ENCODE peak calls at places on chromosomes 16 and 17, in seven cellular contexts. One of them, this sample, is unnamed.

GRCh38 chr16:84959784-84960417 is 51.4 kb downstream of the ZDHHC7 start:
- DNase-seq in HCT116: no peak
- DNase-seq in NCI-H2171: no peak
- DNase-seq in PC-3: no peak
- DNase-seq in globus pallidus: no peak
- DNase-seq in head of caudate nucleus: no peak
- DNase-seq in NT2/D1: no peak
- DNase-seq in this sample: no peak

GRCh38 chr16:7964717-7965116 is 625.6 kb downstream of the TMEM114 start:
- DNase-seq in HCT116: no peak
- DNase-seq in NCI-H2171: no peak
- DNase-seq in PC-3: no peak
- DNase-seq in globus pallidus: no peak
- DNase-seq in head of caudate nucleus: no peak
- DNase-seq in NT2/D1: no peak
- DNase-seq in this sample: no peak

GRCh38 chr17:57115916-57116315 is 30.9 kb downstream of the AKAP1 start:
- DNase-seq in HCT116: no peak
- DNase-seq in NCI-H2171: no peak
- DNase-seq in PC-3: no peak
- DNase-seq in globus pallidus: no peak
- DNase-seq in head of caudate nucleus: no peak
- DNase-seq in NT2/D1: no peak
- DNase-seq in this sample: no peak

GRCh38 chr17:3959295-3959899 is 4.8 kb downstream of the ATP2A3 start:
- DNase-seq in HCT116: no peak
- DNase-seq in NCI-H2171: no peak
- DNase-seq in PC-3: peak; percentile 82
- DNase-seq in globus pallidus: no peak
- DNase-seq in head of caudate nucleus: no peak
- DNase-seq in NT2/D1: no peak
- DNase-seq in this sample: no peak

GRCh38 chr17:44223574-44224046 is 4.1 kb upstream of the UBTF start:
- DNase-seq in HCT116: no peak
- DNase-seq in NCI-H2171: no peak
- DNase-seq in PC-3: peak; percentile 99
- DNase-seq in globus pallidus: no peak
- DNase-seq in head of caudate nucleus: peak; percentile 31
- DNase-seq in NT2/D1: no peak
- DNase-seq in this sample: no peak

GRCh38 chr16:9657659-9658058 is 524.6 kb downstream of the GRIN2A start:
- DNase-seq in HCT116: no peak
- DNase-seq in NCI-H2171: no peak
- DNase-seq in PC-3: no peak
- DNase-seq in globus pallidus: no peak
- DNase-seq in head of caudate nucleus: no peak
- DNase-seq in NT2/D1: no peak
- DNase-seq in this sample: no peak

GRCh38 chr16:52383071-52383470 is 163.9 kb downstream of the TOX3 start:
- DNase-seq in HCT116: no peak
- DNase-seq in NCI-H2171: no peak
- DNase-seq in PC-3: no peak
- DNase-seq in globus pallidus: no peak
- DNase-seq in head of caudate nucleus: no peak
- DNase-seq in NT2/D1: no peak
- DNase-seq in this sample: no peak

GRCh38 chr16:48914070-48914469 is 304.1 kb upstream of the N4BP1 start:
- DNase-seq in HCT116: no peak
- DNase-seq in NCI-H2171: no peak
- DNase-seq in PC-3: no peak
- DNase-seq in globus pallidus: no peak
- DNase-seq in head of caudate nucleus: no peak
- DNase-seq in NT2/D1: no peak
- DNase-seq in this sample: no peak

GRCh38 chr16:4404247-4404966 is 12.0 kb downstream of the CORO7 start:
- DNase-seq in HCT116: no peak
- DNase-seq in NCI-H2171: no peak
- DNase-seq in PC-3: peak; percentile 37
- DNase-seq in globus pallidus: no peak
- DNase-seq in head of caudate nucleus: peak; percentile 75
- DNase-seq in NT2/D1: peak; percentile 70
- DNase-seq in this sample: no peak

GRCh38 chr17:69908599-69909368 is 166.2 kb upstream of the KCNJ16 start:
- DNase-seq in HCT116: no peak
- DNase-seq in NCI-H2171: no peak
- DNase-seq in PC-3: no peak
- DNase-seq in globus pallidus: no peak
- DNase-seq in head of caudate nucleus: no peak
- DNase-seq in NT2/D1: no peak
- DNase-seq in this sample: no peak

GRCh38 chr16:20937736-20938135 is 37.2 kb downstream of the LYRM1 start:
- DNase-seq in HCT116: no peak
- DNase-seq in NCI-H2171: no peak
- DNase-seq in PC-3: peak; percentile 29
- DNase-seq in globus pallidus: no peak
- DNase-seq in head of caudate nucleus: no peak
- DNase-seq in NT2/D1: no peak
- DNase-seq in this sample: no peak

GRCh38 chr17:76529224-76529642 is 8.3 kb downstream of the CYGB start:
- DNase-seq in HCT116: no peak
- DNase-seq in NCI-H2171: no peak
- DNase-seq in PC-3: peak; percentile 70
- DNase-seq in globus pallidus: peak; percentile 70
- DNase-seq in head of caudate nucleus: peak; percentile 68
- DNase-seq in NT2/D1: no peak
- DNase-seq in this sample: peak; percentile 53

GRCh38 chr16:89375021-89375420 is 115.3 kb downstream of the ANKRD11 start:
- DNase-seq in HCT116: no peak
- DNase-seq in NCI-H2171: peak; percentile 53
- DNase-seq in PC-3: peak; percentile 34
- DNase-seq in globus pallidus: no peak
- DNase-seq in head of caudate nucleus: no peak
- DNase-seq in NT2/D1: no peak
- DNase-seq in this sample: no peak

GRCh38 chr16:11251525-11252481 is 4.2 kb downstream of the SOCS1 start:
- DNase-seq in HCT116: no peak
- DNase-seq in NCI-H2171: no peak
- DNase-seq in PC-3: no peak
- DNase-seq in globus pallidus: no peak
- DNase-seq in head of caudate nucleus: no peak
- DNase-seq in NT2/D1: no peak
- DNase-seq in this sample: no peak

GRCh38 chr17:81999587-81999974 is 22.2 kb downstream of the ASPSCR1 start:
- DNase-seq in HCT116: no peak
- DNase-seq in NCI-H2171: no peak
- DNase-seq in PC-3: no peak
- DNase-seq in globus pallidus: no peak
- DNase-seq in head of caudate nucleus: no peak
- DNase-seq in NT2/D1: no peak
- DNase-seq in this sample: no peak

GRCh38 chr17:35254107-35254802 is 11.4 kb downstream of the SLFN5 start:
- DNase-seq in HCT116: peak; percentile 42
- DNase-seq in NCI-H2171: no peak
- DNase-seq in PC-3: peak; percentile 92
- DNase-seq in globus pallidus: no peak
- DNase-seq in head of caudate nucleus: peak; percentile 16
- DNase-seq in NT2/D1: no peak
- DNase-seq in this sample: peak; percentile 45

GRCh38 chr16:11150190-11150589 is 105.8 kb downstream of the SOCS1 start:
- DNase-seq in HCT116: no peak
- DNase-seq in NCI-H2171: no peak
- DNase-seq in PC-3: no peak
- DNase-seq in globus pallidus: no peak
- DNase-seq in head of caudate nucleus: no peak
- DNase-seq in NT2/D1: no peak
- DNase-seq in this sample: no peak

GRCh38 chr17:47707056-47707791 is 13.3 kb downstream of the TBKBP1 start:
- DNase-seq in HCT116: no peak
- DNase-seq in NCI-H2171: no peak
- DNase-seq in PC-3: no peak
- DNase-seq in globus pallidus: peak; percentile 84
- DNase-seq in head of caudate nucleus: peak; percentile 71
- DNase-seq in NT2/D1: no peak
- DNase-seq in this sample: peak; percentile 95

GRCh38 chr16:67719778-67720144 is 645 bp upstream of the GFOD2 start:
- DNase-seq in HCT116: no peak
- DNase-seq in NCI-H2171: no peak
- DNase-seq in PC-3: no peak
- DNase-seq in globus pallidus: peak; percentile 68
- DNase-seq in head of caudate nucleus: peak; percentile 71
- DNase-seq in NT2/D1: no peak
- DNase-seq in this sample: peak; percentile 48

GRCh38 chr16:11985250-11985649 is 8.7 kb downstream of the SNX29 start:
- DNase-seq in HCT116: no peak
- DNase-seq in NCI-H2171: no peak
- DNase-seq in PC-3: no peak
- DNase-seq in globus pallidus: no peak
- DNase-seq in head of caudate nucleus: no peak
- DNase-seq in NT2/D1: no peak
- DNase-seq in this sample: no peak

GRCh38 chr17:41792835-41793748 is 6.6 kb upstream of the JUP start:
- DNase-seq in HCT116: peak; percentile 79
- DNase-seq in NCI-H2171: no peak
- DNase-seq in PC-3: peak; percentile 86
- DNase-seq in globus pallidus: no peak
- DNase-seq in head of caudate nucleus: no peak
- DNase-seq in NT2/D1: no peak
- DNase-seq in this sample: peak; percentile 28

GRCh38 chr16:1486551-1487390 is 2.0 kb downstream of the PTX4 start:
- DNase-seq in HCT116: no peak
- DNase-seq in NCI-H2171: no peak
- DNase-seq in PC-3: no peak
- DNase-seq in globus pallidus: no peak
- DNase-seq in head of caudate nucleus: no peak
- DNase-seq in NT2/D1: no peak
- DNase-seq in this sample: no peak

GRCh38 chr16:81843243-81843582 is 64.1 kb downstream of the PLCG2 start:
- DNase-seq in HCT116: peak; percentile 7
- DNase-seq in NCI-H2171: no peak
- DNase-seq in PC-3: no peak
- DNase-seq in globus pallidus: no peak
- DNase-seq in head of caudate nucleus: no peak
- DNase-seq in NT2/D1: no peak
- DNase-seq in this sample: no peak

GRCh38 chr17:17098426-17099035 is 56.3 kb downstream of the MPRIP start:
- DNase-seq in HCT116: no peak
- DNase-seq in NCI-H2171: no peak
- DNase-seq in PC-3: no peak
- DNase-seq in globus pallidus: no peak
- DNase-seq in head of caudate nucleus: no peak
- DNase-seq in NT2/D1: no peak
- DNase-seq in this sample: no peak

GRCh38 chr17:48612854-48613691 is 2.0 kb downstream of the HOXB8 start:
- DNase-seq in HCT116: no peak
- DNase-seq in NCI-H2171: no peak
- DNase-seq in PC-3: no peak
- DNase-seq in globus pallidus: no peak
- DNase-seq in head of caudate nucleus: peak; percentile 4
- DNase-seq in NT2/D1: no peak
- DNase-seq in this sample: no peak

GRCh38 chr17:58328195-58329034 is at the start of gene TSPOAP1:
- DNase-seq in HCT116: no peak
- DNase-seq in NCI-H2171: no peak
- DNase-seq in PC-3: no peak
- DNase-seq in globus pallidus: no peak
- DNase-seq in head of caudate nucleus: peak; percentile 76
- DNase-seq in NT2/D1: no peak
- DNase-seq in this sample: no peak

GRCh38 chr17:50914510-50914849 is 48.3 kb upstream of the TOB1 start:
- DNase-seq in HCT116: no peak
- DNase-seq in NCI-H2171: no peak
- DNase-seq in PC-3: no peak
- DNase-seq in globus pallidus: no peak
- DNase-seq in head of caudate nucleus: no peak
- DNase-seq in NT2/D1: no peak
- DNase-seq in this sample: no peak

GRCh38 chr17:73639322-73639721 is 4.9 kb downstream of the SDK2 start:
- DNase-seq in HCT116: no peak
- DNase-seq in NCI-H2171: no peak
- DNase-seq in PC-3: no peak
- DNase-seq in globus pallidus: no peak
- DNase-seq in head of caudate nucleus: no peak
- DNase-seq in NT2/D1: no peak
- DNase-seq in this sample: no peak

GRCh38 chr17:73625975-73626706 is 18.1 kb downstream of the SDK2 start:
- DNase-seq in HCT116: no peak
- DNase-seq in NCI-H2171: no peak
- DNase-seq in PC-3: no peak
- DNase-seq in globus pallidus: peak; percentile 38
- DNase-seq in head of caudate nucleus: peak; percentile 41
- DNase-seq in NT2/D1: no peak
- DNase-seq in this sample: no peak

GRCh38 chr17:62718420-62718819 is 89.7 kb downstream of the MARCHF10 start:
- DNase-seq in HCT116: no peak
- DNase-seq in NCI-H2171: no peak
- DNase-seq in PC-3: peak; percentile 23
- DNase-seq in globus pallidus: no peak
- DNase-seq in head of caudate nucleus: no peak
- DNase-seq in NT2/D1: no peak
- DNase-seq in this sample: no peak

GRCh38 chr17:22266231-22266630 is 573.9 kb downstream of the KCNJ18 start:
- DNase-seq in HCT116: no peak
- DNase-seq in NCI-H2171: peak; percentile 71
- DNase-seq in PC-3: no peak
- DNase-seq in globus pallidus: no peak
- DNase-seq in head of caudate nucleus: no peak
- DNase-seq in NT2/D1: no peak
- DNase-seq in this sample: no peak

GRCh38 chr17:78355045-78355641 is 4.7 kb downstream of the SOCS3 start:
- DNase-seq in HCT116: no peak
- DNase-seq in NCI-H2171: no peak
- DNase-seq in PC-3: no peak
- DNase-seq in globus pallidus: no peak
- DNase-seq in head of caudate nucleus: no peak
- DNase-seq in NT2/D1: no peak
- DNase-seq in this sample: no peak

GRCh38 chr17:8360260-8360659 is 16.2 kb downstream of the KRABD2 start:
- DNase-seq in HCT116: no peak
- DNase-seq in NCI-H2171: no peak
- DNase-seq in PC-3: no peak
- DNase-seq in globus pallidus: no peak
- DNase-seq in head of caudate nucleus: no peak
- DNase-seq in NT2/D1: no peak
- DNase-seq in this sample: no peak

GRCh38 chr17:3600529-3601205 is 8.5 kb downstream of the TRPV1 start:
- DNase-seq in HCT116: no peak
- DNase-seq in NCI-H2171: no peak
- DNase-seq in PC-3: no peak
- DNase-seq in globus pallidus: no peak
- DNase-seq in head of caudate nucleus: no peak
- DNase-seq in NT2/D1: no peak
- DNase-seq in this sample: no peak

GRCh38 chr16:24482681-24483202 is 56.6 kb upstream of the RBBP6 start:
- DNase-seq in HCT116: no peak
- DNase-seq in NCI-H2171: no peak
- DNase-seq in PC-3: no peak
- DNase-seq in globus pallidus: no peak
- DNase-seq in head of caudate nucleus: no peak
- DNase-seq in NT2/D1: peak; percentile 79
- DNase-seq in this sample: no peak

GRCh38 chr17:64077409-64077808 is 52.5 kb downstream of the ERN1 start:
- DNase-seq in HCT116: no peak
- DNase-seq in NCI-H2171: no peak
- DNase-seq in PC-3: peak; percentile 30
- DNase-seq in globus pallidus: no peak
- DNase-seq in head of caudate nucleus: no peak
- DNase-seq in NT2/D1: no peak
- DNase-seq in this sample: no peak

GRCh38 chr17:19741832-19742457 is 6.2 kb downstream of the ALDH3A1 start:
- DNase-seq in HCT116: no peak
- DNase-seq in NCI-H2171: no peak
- DNase-seq in PC-3: no peak
- DNase-seq in globus pallidus: no peak
- DNase-seq in head of caudate nucleus: no peak
- DNase-seq in NT2/D1: no peak
- DNase-seq in this sample: no peak

This sample was measured in COLO829.